ENCODE peak calls at places on chromosome 12, in four cellular contexts. G, Z, D and H are unnamed samples.

GRCh38 chr12:43210437-43211197 is 341.4 kb downstream of the ADAMTS20 start:
- DNase-seq in G (no peak), Z (no peak), D (no peak), H (no peak)

GRCh38 chr12:29612912-29613311 is 115.4 kb upstream of the OVCH1 start:
- DNase-seq in G (no peak), Z (no peak), D (no peak), H (no peak)

GRCh38 chr12:117111386-117112267 is 12.4 kb upstream of the TESC start:
- DNase-seq in G (no peak), Z (no peak), D (no peak), H (no peak)

GRCh38 chr12:77190022-77190421 is 124.7 kb upstream of the E2F7 start:
- DNase-seq in G (no peak), Z (no peak), D (no peak), H (no peak)

GRCh38 chr12:121983546-121984205 is 38.0 kb upstream of the BCL7A start:
- DNase-seq in G (no peak), Z (no peak), D (no peak), H (no peak)

GRCh38 chr12:50699940-50700339 is 64.0 kb upstream of the ATF1 start:
- DNase-seq in G (no peak), Z (no peak), D (no peak), H (no peak)

GRCh38 chr12:34526946-34527345 is 504.6 kb downstream of the ALG10 start:
- DNase-seq in G (no peak), Z (no peak), D (no peak), H (no peak)

GRCh38 chr12:87801860-87802720 is 227.1 kb downstream of the C12orf50 start:
- DNase-seq in G (no peak), Z (no peak), D (no peak), H (no peak)

GRCh38 chr12:28191690-28192089 is 1.4 kb downstream of the CCDC91 start:
- DNase-seq in G (peak; percentile 15), Z (no peak), D (no peak), H (peak; percentile 63)

GRCh38 chr12:75349946-75350345 is 15.5 kb downstream of the GLIPR1L1 start:
- DNase-seq in G (no peak), Z (no peak), D (no peak), H (no peak)

GRCh38 chr12:120832712-120833111 is 71.4 kb downstream of the SPPL3 start:
- DNase-seq in G (no peak), Z (no peak), D (no peak), H (no peak)

GRCh38 chr12:106380954-106381353 is 23.4 kb downstream of the POLR3B start:
- DNase-seq in G (no peak), Z (no peak), D (no peak), H (no peak)

GRCh38 chr12:12947902-12948301 is 4.1 kb downstream of the GPRC5D start:
- DNase-seq in G (no peak), Z (no peak), D (no peak), H (no peak)

GRCh38 chr12:100646896-100647295 is 73.4 kb downstream of the GAS2L3 start:
- DNase-seq in G (no peak), Z (no peak), D (no peak), H (no peak)

DNA sequence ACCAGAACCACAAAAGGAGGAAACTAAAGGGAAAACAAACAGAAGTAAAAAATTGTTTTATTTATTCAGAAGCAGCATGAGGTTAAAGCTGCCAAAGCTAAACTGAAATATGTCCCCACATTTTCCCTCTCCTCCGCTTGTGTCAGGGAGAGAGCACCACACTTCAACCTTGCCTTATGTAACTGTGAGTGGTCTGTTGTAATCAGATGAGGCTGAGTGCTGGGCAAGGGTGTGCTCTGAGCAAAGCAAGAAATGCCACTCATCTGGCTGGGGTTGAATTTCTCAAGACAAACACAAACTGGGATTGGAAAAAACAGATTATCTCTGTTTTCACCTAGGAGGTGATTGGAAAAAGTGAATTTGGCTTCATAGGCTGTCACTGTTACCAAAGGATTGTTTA is 12.2 kb downstream of the CAPZA3 start:
- DNase-seq in G (no peak), Z (no peak), D (no peak), H (no peak)
- H3K4me1 ChIP-seq in G (no peaks in the 10 kb centered on the region), Z (no peaks in the 10 kb centered on the region), D (peaks cover 12% of the 10 kb centered on the region), H (no peaks in the 10 kb centered on the region)

DNA sequence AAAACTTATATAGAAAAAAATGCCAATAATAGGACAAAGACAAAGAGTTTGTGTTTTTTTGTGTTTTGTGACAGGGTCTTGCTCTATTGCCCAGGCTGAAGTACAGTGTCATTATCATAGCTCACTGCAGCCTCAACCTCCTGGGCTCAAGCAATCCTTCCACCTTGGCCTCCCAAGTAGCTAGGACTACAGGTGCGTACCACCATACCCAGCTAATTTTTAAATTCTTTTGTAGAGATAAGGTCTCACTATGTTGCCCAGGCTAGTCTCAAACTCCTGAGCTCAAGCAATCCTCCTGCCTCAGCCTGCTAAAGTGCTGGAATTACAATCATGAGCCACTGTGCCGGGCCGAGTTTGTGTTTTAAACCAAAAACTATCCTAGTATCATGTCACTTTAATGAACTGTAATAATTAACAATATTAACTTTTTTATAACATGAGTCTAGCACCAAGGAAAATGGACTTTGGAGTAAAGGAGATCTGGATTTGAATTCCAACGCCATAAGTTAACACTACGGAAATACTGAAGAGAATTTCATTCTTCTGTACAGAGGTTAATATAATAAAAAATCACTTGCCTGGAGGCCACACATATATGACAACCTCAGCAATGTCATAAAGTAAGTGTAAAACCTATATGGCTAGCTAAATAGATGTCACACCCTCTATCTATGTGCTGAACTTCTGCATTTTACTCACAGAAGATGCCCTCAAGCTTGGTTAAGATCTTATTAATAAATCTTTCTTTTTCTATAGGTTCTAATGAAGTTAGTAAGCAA is 53.2 kb downstream of the EPS8 start:
- DNase-seq in G (no peak), Z (no peak), D (no peak), H (no peak)
- H3K4me1 ChIP-seq in G (no peaks in the 10 kb centered on the region), Z (peaks cover 30% of the 10 kb centered on the region), D (peaks cover 66% of the 10 kb centered on the region), H (no peaks in the 10 kb centered on the region)

DNA sequence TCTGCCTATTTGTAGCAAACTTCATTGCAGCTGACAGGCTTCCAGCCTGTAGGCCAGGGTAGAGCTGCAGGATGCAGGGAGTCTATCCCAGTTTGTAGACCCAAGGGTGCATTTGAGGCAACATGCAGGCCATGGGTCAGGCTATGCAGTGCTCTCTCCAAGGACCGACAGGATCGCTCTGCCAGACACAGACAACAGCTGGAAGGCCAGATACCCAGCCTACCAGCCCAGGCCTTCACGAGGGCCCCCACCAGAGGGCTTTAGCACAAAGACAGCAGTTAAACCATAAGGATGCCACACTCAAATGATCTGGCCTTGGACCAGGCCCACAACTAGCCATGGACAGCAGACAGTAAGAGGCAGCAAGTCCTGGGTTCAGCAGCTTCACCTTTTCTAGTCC is 10.3 kb downstream of the KCTD10 start:
- DNase-seq in G (no peak), Z (no peak), D (no peak), H (no peak)
- H3K4me1 ChIP-seq in G (peaks cover 60% of the 10 kb centered on the region), Z (peaks cover 36% of the 10 kb centered on the region), D (peaks cover 100% of the 10 kb centered on the region), H (peaks cover 78% of the 10 kb centered on the region)

GRCh38 chr12:105218434-105218833 is 17.5 kb downstream of the APPL2 start:
- DNase-seq in G (no peak), Z (no peak), D (no peak), H (no peak)
- H3K4me1 ChIP-seq in G (peaks cover 4% of the 10 kb centered on the region), Z (peaks cover 7% of the 10 kb centered on the region), D (peaks cover 52% of the 10 kb centered on the region), H (peaks cover 10% of the 10 kb centered on the region)

GRCh38 chr12:57149309-57149900 is 2.0 kb upstream of the LRP1-AS start:
- DNase-seq in G (no peak), Z (no peak), D (peak; percentile 94), H (no peak)

GRCh38 chr12:57151741-57152407 is 4.5 kb upstream of the LRP1-AS start:
- DNase-seq in G (peak; percentile 62), Z (no peak), D (peak; percentile 84), H (no peak)

GRCh38 chr12:57148469-57149308 is 1.3 kb upstream of the LRP1-AS start:
- DNase-seq in G (no peak), Z (no peak), D (peak; percentile 90), H (no peak)

GRCh38 chr12:57152408-57153038 is 5.1 kb upstream of the LRP1-AS start:
- DNase-seq in G (no peak), Z (no peak), D (peak; percentile 89), H (peak; percentile 83)

GRCh38 chr12:57150400-57150799 is 3.0 kb upstream of the LRP1-AS start:
- DNase-seq in G (no peak), Z (no peak), D (no peak), H (no peak)
- H3K4me1 ChIP-seq in G (peaks cover 69% of the 10 kb centered on the region), Z (no peaks in the 10 kb centered on the region), D (peaks cover 92% of the 10 kb centered on the region), H (peaks cover 76% of the 10 kb centered on the region)